ENCODE peak calls at places on chromosomes 11 and 22, in four cellular contexts. T is K562, W is endothelial cell of umbilical vein, U is GM12878. G is an unnamed sample.
A peak's percentile ranks its signal among the peaks of the same experiment; 100 is the strongest.

GRCh38 chr11:113192121-113192925 is 122.1 kb upstream of the TTC12 start:
- DNase-seq in T (no peak), W (no peak), U (no peak), G (no peak)

GRCh38 chr11:43866520-43866919 is 14.1 kb upstream of the ALKBH3 start:
- DNase-seq in T (no peak), W (peak; percentile 18), U (no peak), G (peak; percentile 80)

GRCh38 chr11:10930961-10931760 is 73.3 kb upstream of the ZBED5 start:
- DNase-seq in T (peak; percentile 47), W (peak; percentile 80), U (no peak), G (peak; percentile 76)

GRCh38 chr11:114315749-114316368 is 19.7 kb downstream of the NNMT start:
- DNase-seq in T (no peak), W (peak; percentile 51), U (no peak), G (no peak)

GRCh38 chr11:99601179-99601578 is 580.4 kb downstream of the CNTN5 start:
- DNase-seq in T (no peak), W (no peak), U (no peak), G (no peak)

GRCh38 chr11:66011239-66011784 is 496 bp upstream of the CST6 start:
- DNase-seq in T (no peak), W (no peak), U (no peak), G (peak; percentile 53)

GRCh38 chr11:73268671-73269271 is 3.4 kb upstream of the P2RY6 start:
- DNase-seq in T (no peak), W (no peak), U (no peak), G (no peak)

GRCh38 chr22:32951081-32951806 is 106.9 kb downstream of the SYN3 start:
- DNase-seq in T (no peak), W (no peak), U (no peak), G (no peak)

GRCh38 chr11:128284634-128285033 is 302.7 kb downstream of the ETS1 start:
- DNase-seq in T (no peak), W (no peak), U (no peak), G (no peak)

GRCh38 chr11:128575174-128575955 is 12.0 kb downstream of the ETS1 start:
- DNase-seq in T (no peak), W (no peak), U (no peak), G (no peak)

GRCh38 chr11:72116019-72116755 is 3.7 kb upstream of the ANAPC15 start:
- DNase-seq in T (no peak), W (no peak), U (no peak), G (no peak)

GRCh38 chr22:27011131-27011530 is 353.7 kb downstream of the MIAT start:
- DNase-seq in T (no peak), W (no peak), U (no peak), G (no peak)

GRCh38 chr22:31240011-31240410 is 27.9 kb downstream of the LIMK2 start:
- DNase-seq in T (no peak), W (no peak), U (no peak), G (peak; percentile 63)

GRCh38 chr22:50220603-50221409 is 20.0 kb downstream of the SELENOO start:
- DNase-seq in T (no peak), W (no peak), U (no peak), G (no peak)

GRCh38 chr22:43473441-43473840 is 61.6 kb downstream of the MPPED1 start:
- DNase-seq in T (no peak), W (no peak), U (no peak), G (no peak)

GRCh38 chr11:67050139-67050538 is 6.5 kb upstream of the RHOD start:
- DNase-seq in T (no peak), W (no peak), U (no peak), G (no peak)

GRCh38 chr11:130719516-130719915 is 196.8 kb downstream of the SNX19 start:
- DNase-seq in T (no peak), W (no peak), U (no peak), G (peak; percentile 71)

GRCh38 chr11:130711193-130711592 is 205.1 kb downstream of the SNX19 start:
- DNase-seq in T (no peak), W (no peak), U (no peak), G (peak; percentile 4)

GRCh38 chr11:130718118-130718517 is 198.2 kb downstream of the SNX19 start:
- DNase-seq in T (no peak), W (no peak), U (no peak), G (no peak)

GRCh38 chr11:130712480-130712879 is 203.8 kb downstream of the SNX19 start:
- DNase-seq in T (no peak), W (no peak), U (no peak), G (no peak)

GRCh38 chr11:130715085-130715932 is 201.0 kb downstream of the SNX19 start:
- DNase-seq in T (no peak), W (no peak), U (no peak), G (no peak)
- TF ChIP-seq FOS in T (no peak), W (no peak), U (no peak), G (no peak)

GRCh38 chr11:117875397-117876048 is 935 bp downstream of the FXYD6 start:
- DNase-seq in T (no peak), W (no peak), U (no peak), G (no peak)
- TF ChIP-seq FOS in T (no peak), W (no peak), U (no peak), G (no peak)

DNA sequence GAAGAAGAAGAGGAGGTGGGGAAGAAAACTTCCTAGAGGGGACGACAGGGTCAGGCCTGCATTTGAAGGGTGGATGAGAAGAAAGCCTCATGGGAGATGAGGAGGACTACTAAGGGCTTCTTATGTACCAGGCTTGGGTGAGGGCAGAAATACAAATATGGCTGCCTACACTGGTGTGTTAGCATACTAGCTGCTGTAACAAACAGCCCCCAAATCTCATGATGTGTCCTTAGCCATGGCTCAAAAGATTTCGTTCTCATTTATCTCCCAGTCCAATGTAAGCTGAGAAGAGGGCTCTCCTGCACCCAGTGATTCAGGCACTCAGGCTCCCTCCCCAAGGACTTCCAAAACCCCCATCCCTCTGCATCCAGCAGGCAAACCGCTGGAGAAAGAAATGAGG is 11.6 kb upstream of the MB start:
- DNase-seq in T (no peak), W (no peak), U (no peak), G (no peak)
- TF ChIP-seq FOS in T (no peak), W (no peak), U (no peak), G (no peak)

GRCh38 chr22:21760640-21761039 is 25.0 kb upstream of the YPEL1 start:
- DNase-seq in T (peak; percentile 73), W (no peak), U (no peak), G (peak; percentile 98)
- TF ChIP-seq FOS in T (no peak), W (no peak), U (no peak), G (peak; percentile 44)

DNA sequence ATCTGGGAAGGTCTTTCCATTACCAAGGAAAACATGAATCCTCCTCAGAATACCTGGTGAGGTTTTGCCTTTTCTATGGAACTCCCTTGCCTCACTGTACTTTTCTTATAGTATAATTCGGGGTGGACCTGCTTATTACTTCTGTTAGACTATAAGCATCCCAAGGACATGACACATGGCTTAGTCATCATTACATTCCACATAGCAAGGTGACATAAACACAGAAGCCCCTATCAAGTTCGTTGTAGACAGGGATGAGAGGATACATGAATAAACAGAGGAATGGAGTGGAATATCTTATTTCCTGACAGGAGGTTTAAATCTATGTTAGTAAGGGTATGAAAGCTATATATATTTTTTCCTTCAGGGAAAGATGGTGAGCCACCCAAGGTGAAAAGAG is 532.2 kb upstream of the CCDC90B start:
- DNase-seq in T (no peak), W (no peak), U (no peak), G (peak; percentile 69)
- TF ChIP-seq FOS in T (no peak), W (peak; percentile 37), U (no peak), G (peak; percentile 27)